ENCODE peak calls at places on chromosomes 16 and 17, in five cellular contexts. One of them, this sample, is unnamed.
A peak's percentile ranks its signal among the peaks of the same experiment; 100 is the strongest.

GRCh38 chr17:269616-270514 is 82.7 kb downstream of the RPH3AL start:
- DNase-seq in stomach: no peak
- DNase-seq in fibroblast of lung: no peak
- DNase-seq in H9: no peak
- DNase-seq in sigmoid colon: peak; percentile 53
- DNase-seq in this sample: no peak

GRCh38 chr17:32123782-32124181 is 18.5 kb upstream of the RHOT1 start:
- DNase-seq in stomach: no peak
- DNase-seq in fibroblast of lung: peak; percentile 29
- DNase-seq in H9: no peak
- DNase-seq in sigmoid colon: no peak
- DNase-seq in this sample: no peak

GRCh38 chr17:28907709-28908475 is 5.0 kb upstream of the DHRS13 start:
- DNase-seq in stomach: no peak
- DNase-seq in H9: no peak
- DNase-seq in sigmoid colon: no peak
- DNase-seq in fibroblast of lung: peak; percentile 66
- DNase-seq in this sample: no peak

GRCh38 chr17:64154321-64155089 is 24.6 kb upstream of the ERN1 start:
- DNase-seq in fibroblast of lung: no peak
- DNase-seq in sigmoid colon: no peak
- DNase-seq in H9: no peak
- DNase-seq in stomach: no peak
- DNase-seq in this sample: no peak

GRCh38 chr17:76934561-76935320 is 66.5 kb downstream of the MGAT5B start:
- DNase-seq in sigmoid colon: no peak
- DNase-seq in fibroblast of lung: no peak
- DNase-seq in H9: no peak
- DNase-seq in stomach: no peak
- DNase-seq in this sample: no peak

GRCh38 chr17:38442548-38442947 is 14.3 kb downstream of the ARHGAP23 start:
- DNase-seq in stomach: no peak
- DNase-seq in H9: no peak
- DNase-seq in fibroblast of lung: peak; percentile 31
- DNase-seq in sigmoid colon: no peak
- DNase-seq in this sample: no peak

GRCh38 chr17:57032343-57032742 is 52.7 kb upstream of the AKAP1 start:
- DNase-seq in sigmoid colon: peak; percentile 93
- DNase-seq in stomach: peak; percentile 70
- DNase-seq in H9: no peak
- DNase-seq in fibroblast of lung: peak; percentile 29
- DNase-seq in this sample: no peak

GRCh38 chr16:60414617-60415016 is 1621.6 kb downstream of the CDH8 start:
- DNase-seq in stomach: no peak
- DNase-seq in sigmoid colon: no peak
- DNase-seq in fibroblast of lung: no peak
- DNase-seq in H9: no peak
- DNase-seq in this sample: no peak

GRCh38 chr16:27547134-27547533 is 2.6 kb downstream of the GTF3C1 start:
- DNase-seq in stomach: no peak
- DNase-seq in fibroblast of lung: peak; percentile 78
- DNase-seq in sigmoid colon: peak; percentile 29
- DNase-seq in H9: no peak
- DNase-seq in this sample: no peak

GRCh38 chr16:50121278-50121677 is 31.8 kb upstream of the TENT4B start:
- DNase-seq in H9: no peak
- DNase-seq in fibroblast of lung: no peak
- DNase-seq in stomach: no peak
- DNase-seq in sigmoid colon: no peak
- DNase-seq in this sample: no peak

GRCh38 chr17:50853781-50854180 is 12.4 kb downstream of the TOB1 start:
- DNase-seq in fibroblast of lung: no peak
- DNase-seq in stomach: no peak
- DNase-seq in sigmoid colon: no peak
- DNase-seq in H9: peak; percentile 18
- DNase-seq in this sample: peak; percentile 48

GRCh38 chr16:88373927-88374492 is 8.7 kb upstream of the ZNF469 start:
- DNase-seq in fibroblast of lung: no peak
- DNase-seq in stomach: no peak
- DNase-seq in H9: no peak
- DNase-seq in sigmoid colon: no peak
- DNase-seq in this sample: no peak

GRCh38 chr17:19948100-19948943 is 29.3 kb downstream of the AKAP10 start:
- DNase-seq in sigmoid colon: no peak
- DNase-seq in fibroblast of lung: no peak
- DNase-seq in stomach: no peak
- DNase-seq in H9: no peak
- DNase-seq in this sample: no peak

GRCh38 chr17:7466644-7467341 is 12.6 kb downstream of the ZBTB4 start:
- DNase-seq in H9: no peak
- DNase-seq in stomach: peak; percentile 60
- DNase-seq in sigmoid colon: peak; percentile 88
- DNase-seq in fibroblast of lung: peak; percentile 71
- DNase-seq in this sample: peak; percentile 89

GRCh38 chr16:17068524-17068923 is 402.2 kb downstream of the XYLT1 start:
- DNase-seq in fibroblast of lung: no peak
- DNase-seq in stomach: no peak
- DNase-seq in sigmoid colon: no peak
- DNase-seq in H9: no peak
- DNase-seq in this sample: no peak

GRCh38 chr16:68065716-68066305 is 19.4 kb upstream of the NFATC3 start:
- DNase-seq in H9: no peak
- DNase-seq in stomach: peak; percentile 15
- DNase-seq in fibroblast of lung: peak; percentile 39
- DNase-seq in sigmoid colon: no peak
- DNase-seq in this sample: peak; percentile 57

GRCh38 chr16:71693168-71693567 is 31.3 kb downstream of the PHLPP2 start:
- DNase-seq in fibroblast of lung: no peak
- DNase-seq in stomach: no peak
- DNase-seq in H9: no peak
- DNase-seq in sigmoid colon: no peak
- DNase-seq in this sample: no peak

GRCh38 chr17:27741361-27741861 is 58.9 kb downstream of the NOS2 start:
- DNase-seq in fibroblast of lung: peak; percentile 3
- DNase-seq in H9: peak; percentile 22
- DNase-seq in stomach: no peak
- DNase-seq in sigmoid colon: no peak
- DNase-seq in this sample: peak; percentile 42

GRCh38 chr17:55540414-55541091 is 29.3 kb upstream of the SMIM36 start:
- DNase-seq in H9: no peak
- DNase-seq in sigmoid colon: no peak
- DNase-seq in stomach: no peak
- DNase-seq in fibroblast of lung: peak; percentile 17
- DNase-seq in this sample: no peak

GRCh38 chr16:85923153-85924021 is 24.4 kb downstream of the IRF8 start:
- DNase-seq in fibroblast of lung: peak; percentile 51
- DNase-seq in sigmoid colon: no peak
- DNase-seq in stomach: no peak
- DNase-seq in H9: no peak
- DNase-seq in this sample: no peak
- H3K27me3 ChIP-seq in fibroblast of lung: peaks cover 10% of the 10 kb centered on the region
- H3K27me3 ChIP-seq in sigmoid colon: no peaks in the 10 kb centered on the region
- H3K27me3 ChIP-seq in stomach: no peaks in the 10 kb centered on the region
- H3K27me3 ChIP-seq in H9: no peaks in the 10 kb centered on the region
- H3K27me3 ChIP-seq in this sample: no peaks in the 10 kb centered on the region

DNA sequence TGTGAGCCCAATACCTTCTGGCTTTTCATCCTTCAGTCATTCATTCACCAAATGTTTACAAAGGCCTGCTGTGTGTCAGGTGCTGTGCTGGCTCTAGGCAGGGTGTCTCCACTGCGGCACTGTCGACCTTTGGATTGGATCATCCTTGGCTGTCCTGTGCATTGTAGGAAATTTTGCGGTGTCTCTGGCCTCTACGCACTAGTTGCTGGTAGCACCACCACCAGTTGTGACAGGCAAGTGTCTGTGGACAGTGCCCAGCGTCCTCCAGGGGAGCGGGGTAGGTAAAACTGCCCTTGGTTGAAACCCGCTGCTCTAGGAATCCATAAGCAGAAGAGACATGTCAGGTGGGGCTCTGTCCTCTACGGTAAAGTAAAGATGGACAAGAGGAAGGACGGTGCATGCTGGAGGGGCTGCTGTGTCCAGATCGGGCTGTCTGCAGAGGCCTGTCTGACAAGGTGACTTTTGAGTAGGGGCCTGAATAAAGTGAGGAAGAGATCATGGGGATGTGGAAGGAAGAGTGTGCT is 123.7 kb downstream of the SNX29 start:
- DNase-seq in stomach: no peak
- DNase-seq in fibroblast of lung: no peak
- DNase-seq in sigmoid colon: no peak
- DNase-seq in H9: no peak
- DNase-seq in this sample: no peak
- H3K4me1 ChIP-seq in stomach: peaks cover 31% of the 10 kb centered on the region
- H3K4me1 ChIP-seq in fibroblast of lung: peaks cover 19% of the 10 kb centered on the region
- H3K4me1 ChIP-seq in sigmoid colon: peaks cover 32% of the 10 kb centered on the region
- H3K4me1 ChIP-seq in H9: no peaks in the 10 kb centered on the region
- H3K4me1 ChIP-seq in this sample: peaks cover 26% of the 10 kb centered on the region

DNA sequence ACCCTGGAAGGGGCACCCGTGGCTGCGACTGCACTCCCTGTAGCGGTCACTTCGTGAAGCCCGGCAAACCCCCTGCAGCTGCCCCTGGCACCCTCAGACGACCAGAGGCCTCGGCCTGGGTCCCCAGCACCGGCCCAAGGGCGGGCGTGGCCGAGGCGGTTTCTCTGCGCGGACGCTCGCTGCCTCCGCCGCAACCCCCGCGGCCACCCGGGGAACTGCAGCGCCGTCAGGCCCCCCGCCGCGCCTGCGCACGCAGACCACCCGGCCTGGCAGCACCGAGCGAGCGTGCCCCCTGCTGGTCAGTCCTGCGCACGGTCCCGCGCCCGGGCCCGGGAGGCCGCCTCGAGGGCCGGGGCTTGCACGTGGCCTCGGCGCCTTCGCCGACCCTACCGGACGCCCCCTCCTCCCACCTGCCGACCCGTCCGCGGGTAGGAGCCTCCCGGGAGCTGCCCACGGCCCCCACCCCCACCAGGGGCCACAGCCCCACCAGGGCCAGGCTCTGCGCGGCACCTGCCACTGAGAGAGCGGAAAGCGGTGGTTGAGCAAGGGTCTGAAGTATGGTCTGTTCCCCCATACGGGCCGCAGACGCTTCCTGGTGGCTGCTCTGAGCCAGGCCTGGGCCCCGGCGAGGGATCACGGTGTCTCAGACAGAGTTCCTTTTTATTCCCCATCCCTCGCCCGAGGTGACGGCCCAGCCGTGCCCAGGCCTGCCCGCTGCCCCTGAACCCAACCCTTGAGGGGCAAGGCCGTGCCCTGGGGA is 11.5 kb upstream of the HS3ST6 start:
- DNase-seq in fibroblast of lung: peak; percentile 80
- DNase-seq in sigmoid colon: peak; percentile 95
- DNase-seq in H9: peak; percentile 88
- DNase-seq in stomach: peak; percentile 93
- DNase-seq in this sample: peak; percentile 87
- H3K27ac ChIP-seq in fibroblast of lung: no peak overlapping the region
- H3K27ac ChIP-seq in sigmoid colon: peak overlapping the region; percentile 84
- H3K27ac ChIP-seq in H9: no peak overlapping the region
- H3K27ac ChIP-seq in stomach: peak overlapping the region; percentile 86
- H3K27ac ChIP-seq in this sample: peak overlapping the region; percentile 87

DNA sequence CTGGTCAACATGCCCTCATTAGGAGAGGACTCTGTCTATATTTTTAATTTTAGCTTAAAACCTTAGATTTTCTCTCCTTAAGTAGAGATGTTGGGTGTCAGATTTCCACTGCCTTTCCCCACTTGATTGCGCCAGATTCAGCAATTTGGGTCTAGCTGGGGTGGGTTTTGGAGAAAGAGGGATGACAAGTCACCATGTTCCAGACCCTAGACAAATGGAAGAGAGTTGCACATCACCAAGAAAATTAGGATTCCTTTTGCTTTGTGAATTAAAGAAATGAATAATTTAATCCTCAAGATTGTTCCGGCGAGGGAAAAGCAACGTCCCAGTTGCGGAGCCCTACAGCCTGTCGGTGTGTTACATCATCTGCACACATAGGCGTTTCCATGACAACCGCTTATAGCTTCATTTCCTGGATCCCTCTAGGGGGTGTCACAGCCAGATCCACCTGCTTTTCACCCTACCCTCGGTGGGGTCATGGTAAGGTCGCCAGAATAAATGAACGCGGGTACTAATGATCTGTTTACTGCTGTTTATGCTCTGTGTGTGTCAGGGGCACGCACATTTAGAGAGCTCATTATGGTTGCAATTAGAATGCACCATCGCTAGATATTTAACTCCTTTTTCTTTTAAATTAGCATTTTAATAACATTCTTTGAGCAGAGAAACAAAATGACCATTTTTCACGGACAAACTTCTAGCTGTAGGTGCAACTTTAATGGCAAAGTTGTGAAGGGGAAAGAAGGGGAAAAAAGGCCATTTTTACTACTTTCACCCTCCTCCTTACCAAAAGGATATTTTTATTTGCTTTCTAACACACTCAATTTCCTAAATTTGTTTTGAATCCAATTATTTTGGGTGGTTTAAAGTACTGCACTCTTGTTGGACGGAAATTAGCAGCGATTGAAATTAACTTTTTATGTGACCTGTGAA is 41.9 kb downstream of the SNX11 start:
- DNase-seq in fibroblast of lung: peak; percentile 35
- DNase-seq in sigmoid colon: no peak
- DNase-seq in stomach: no peak
- DNase-seq in H9: peak; percentile 50
- DNase-seq in this sample: no peak
- H3K27me3 ChIP-seq in fibroblast of lung: peaks cover 56% of the 10 kb centered on the region
- H3K27me3 ChIP-seq in sigmoid colon: peaks cover 6% of the 10 kb centered on the region
- H3K27me3 ChIP-seq in stomach: no peaks in the 10 kb centered on the region
- H3K27me3 ChIP-seq in H9: no peaks in the 10 kb centered on the region
- H3K27me3 ChIP-seq in this sample: no peaks in the 10 kb centered on the region

GRCh38 chr17:75683467-75684041 is 16.4 kb downstream of the SAP30BP start:
- DNase-seq in H9: no peak
- DNase-seq in stomach: peak; percentile 56
- DNase-seq in fibroblast of lung: peak; percentile 23
- DNase-seq in sigmoid colon: no peak
- DNase-seq in this sample: no peak
- H3K4me1 ChIP-seq in H9: no peaks in the 10 kb centered on the region
- H3K4me1 ChIP-seq in stomach: peaks cover 86% of the 10 kb centered on the region
- H3K4me1 ChIP-seq in fibroblast of lung: peaks cover 8% of the 10 kb centered on the region
- H3K4me1 ChIP-seq in sigmoid colon: peaks cover 50% of the 10 kb centered on the region
- H3K4me1 ChIP-seq in this sample: no peaks in the 10 kb centered on the region

DNA sequence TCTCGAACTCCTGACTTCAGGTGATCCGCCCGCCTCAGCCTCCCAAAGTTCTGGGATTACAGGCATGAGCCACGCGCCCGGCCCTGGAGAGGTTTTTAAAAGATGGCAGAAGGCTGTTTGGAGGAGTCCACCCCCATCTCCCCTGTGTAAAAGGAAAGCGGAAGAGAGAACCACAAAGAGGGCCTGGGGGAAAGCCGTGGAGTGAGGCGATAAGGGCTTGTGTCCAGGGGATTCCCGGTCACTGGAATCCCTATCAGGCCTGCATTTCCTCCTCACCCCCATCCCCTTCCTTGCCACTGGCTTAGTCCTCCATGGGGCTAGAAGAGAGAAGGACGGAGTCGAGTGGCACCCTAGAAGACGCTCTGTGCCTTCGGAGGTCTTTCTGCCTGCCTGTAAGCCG is at the start of gene GP1BA:
- DNase-seq in fibroblast of lung: no peak
- DNase-seq in stomach: no peak
- DNase-seq in sigmoid colon: no peak
- DNase-seq in H9: no peak
- DNase-seq in this sample: no peak
- H3K27ac ChIP-seq in fibroblast of lung: no peak within 1 kb of the TSS
- H3K27ac ChIP-seq in stomach: no peak within 1 kb of the TSS
- H3K27ac ChIP-seq in sigmoid colon: no peak within 1 kb of the TSS
- H3K27ac ChIP-seq in H9: no peak within 1 kb of the TSS
- H3K27ac ChIP-seq in this sample: no peak within 1 kb of the TSS

GRCh38 chr17:1658100-1658499 is 8.4 kb upstream of the RILP start:
- DNase-seq in stomach: no peak
- DNase-seq in H9: no peak
- DNase-seq in fibroblast of lung: no peak
- DNase-seq in sigmoid colon: no peak
- DNase-seq in this sample: no peak
- H3K27me3 ChIP-seq in stomach: no peaks in the 10 kb centered on the region
- H3K27me3 ChIP-seq in H9: no peaks in the 10 kb centered on the region
- H3K27me3 ChIP-seq in fibroblast of lung: no peaks in the 10 kb centered on the region
- H3K27me3 ChIP-seq in sigmoid colon: no peaks in the 10 kb centered on the region
- H3K27me3 ChIP-seq in this sample: no peaks in the 10 kb centered on the region

This sample was measured in right atrium auricular region.